ENCODE peak calls at places on chromosomes 13 and 19, in seven cellular contexts. W, M, C, H, I, K and T are unnamed samples.

GRCh38 chr13:74573654-74574053 is 439.4 kb upstream of the KLF12 start:
- DNase-seq in W (peak), M (no peak), C (no peak), H (no peak), I (no peak), K (no peak), T (no peak)

GRCh38 chr13:49649963-49650312 is 21.6 kb downstream of the ARL11 start:
- DNase-seq in W (no peak), M (no peak), C (no peak), H (no peak), I (no peak), K (no peak), T (no peak)

GRCh38 chr13:58495668-58496067 is 864.1 kb downstream of the PCDH17 start:
- DNase-seq in W (peak), M (no peak), C (no peak), H (no peak), I (no peak), K (no peak), T (no peak)

GRCh38 chr13:65236841-65237418 is 1993.2 kb downstream of the PCDH9 start:
- DNase-seq in W (no peak), M (no peak), C (no peak), H (no peak), I (no peak), K (no peak), T (no peak)

GRCh38 chr19:38304866-38305429 is 897 bp downstream of the C19orf33 start:
- DNase-seq in W (no peak), M (peak), C (no peak), H (no peak), I (no peak), K (peak), T (peak)

GRCh38 chr13:43963726-43964125 is 84.0 kb downstream of the LACC1 start:
- DNase-seq in W (no peak), M (no peak), C (no peak), H (no peak), I (no peak), K (no peak), T (no peak)

GRCh38 chr13:24270639-24271131 is 38.7 kb upstream of the C1QTNF9 start:
- DNase-seq in W (peak), M (no peak), C (peak), H (no peak), I (peak), K (peak), T (peak)

GRCh38 chr19:33303791-33304759 is 1.7 kb upstream of the CEBPA start:
- DNase-seq in W (no peak), M (no peak), C (no peak), H (no peak), I (peak), K (no peak), T (no peak)

GRCh38 chr13:48210178-48210577 is 22.8 kb upstream of the ITM2B start:
- DNase-seq in W (peak), M (peak), C (no peak), H (peak), I (peak), K (no peak), T (peak)

GRCh38 chr13:109145631-109146030 is 516.2 kb downstream of the MYO16 start:
- DNase-seq in W (peak), M (peak), C (no peak), H (peak), I (peak), K (peak), T (peak)

GRCh38 chr13:63427170-63427569 is 2011.5 kb upstream of the PCDH20 start:
- DNase-seq in W (no peak), M (no peak), C (no peak), H (no peak), I (no peak), K (no peak), T (no peak)

GRCh38 chr19:49335071-49335783 is at the start of gene CD37:
- DNase-seq in W (peak), M (no peak), C (peak), H (no peak), I (no peak), K (no peak), T (no peak)

GRCh38 chr13:114099918-114100445 is 32.4 kb downstream of the RASA3 start:
- DNase-seq in W (no peak), M (peak), C (peak), H (no peak), I (peak), K (no peak), T (no peak)

GRCh38 chr19:13797058-13797440 is 1.8 kb downstream of the ZSWIM4 start:
- DNase-seq in W (no peak), M (no peak), C (no peak), H (no peak), I (no peak), K (no peak), T (no peak)

GRCh38 chr13:100765021-100765420 is 90.4 kb upstream of the TMTC4 start:
- DNase-seq in W (no peak), M (no peak), C (no peak), H (no peak), I (no peak), K (no peak), T (no peak)

GRCh38 chr13:42814868-42815267 is 33.5 kb downstream of the FAM216B start:
- DNase-seq in W (no peak), M (no peak), C (no peak), H (peak), I (peak), K (no peak), T (peak)

GRCh38 chr19:5173993-5174392 is 166.6 kb downstream of the PTPRS start:
- DNase-seq in W (no peak), M (no peak), C (no peak), H (no peak), I (no peak), K (no peak), T (no peak)

GRCh38 chr13:50592412-50593145 is 250.9 kb downstream of the DLEU7 start:
- DNase-seq in W (no peak), M (peak), C (no peak), H (no peak), I (no peak), K (peak), T (peak)

GRCh38 chr13:35179494-35179893 is 237.4 kb downstream of the NBEA start:
- DNase-seq in W (no peak), M (no peak), C (no peak), H (no peak), I (peak), K (peak), T (peak)

GRCh38 chr19:5691205-5691929 is 1.3 kb downstream of the RPL36 start:
- DNase-seq in W (peak), M (peak), C (no peak), H (no peak), I (peak), K (peak), T (peak)

GRCh38 chr19:33220735-33221134 is 4.9 kb downstream of the SLC7A10 start:
- DNase-seq in W (no peak), M (no peak), C (no peak), H (no peak), I (no peak), K (no peak), T (no peak)

GRCh38 chr19:2529473-2529918 is 53.6 kb downstream of the GADD45B start:
- DNase-seq in W (no peak), M (peak), C (no peak), H (no peak), I (peak), K (no peak), T (peak)

GRCh38 chr13:32142115-32142514 is 110.5 kb downstream of the FRY start:
- DNase-seq in W (no peak), M (no peak), C (no peak), H (no peak), I (no peak), K (no peak), T (no peak)

GRCh38 chr19:39843919-39844793 is 2.0 kb downstream of the FBL start:
- DNase-seq in W (peak), M (peak), C (no peak), H (peak), I (peak), K (peak), T (peak)

GRCh38 chr19:4474504-4475136 is 2.5 kb downstream of the HDGFL2 start:
- DNase-seq in W (no peak), M (no peak), C (no peak), H (no peak), I (peak), K (no peak), T (peak)

GRCh38 chr19:7442423-7442822 is 46.4 kb downstream of the PEX11G start:
- DNase-seq in W (no peak), M (no peak), C (no peak), H (no peak), I (no peak), K (no peak), T (no peak)

GRCh38 chr19:50046649-50047503 is 21.1 kb downstream of the ZNF473 start:
- DNase-seq in W (peak), M (no peak), C (peak), H (no peak), I (peak), K (peak), T (peak)

GRCh38 chr19:50835785-50836542 is 2.6 kb upstream of the KLK15 start:
- DNase-seq in W (peak), M (peak), C (peak), H (peak), I (peak), K (peak), T (peak)

GRCh38 chr19:748274-748598 is 2.7 kb upstream of the MISP start:
- DNase-seq in W (no peak), M (no peak), C (no peak), H (no peak), I (no peak), K (no peak), T (no peak)

GRCh38 chr19:49679832-49680472 is 2.9 kb downstream of the PRMT1 start:
- DNase-seq in W (no peak), M (no peak), C (peak), H (no peak), I (no peak), K (no peak), T (no peak)